ENCODE peak calls at places on chromosome 1, in eight cellular contexts. I is neural progenitor cell; L is nephron progenitor cell; M is GM19239; K is T-helper 1 cell; C is effector memory CD8-positive, alpha-beta T cell; R is activated T-helper 1 cell treated with anti-CD3 and anti-CD28 coated beads, Interleukin-12 subunit alpha, Interleukin-12 subunit beta, Interleukin-2, Interleukin-4 antibody, amounts not matched to agents 30 ng/mL and 10 ng/mL and 1 ng/mL, durations not matched to agents 14 hours and 24 hours and 36 hours; Y is neuronal stem cell. U is an unnamed sample.

GRCh38 chr1:2132222-2133038 is 62.1 kb downstream of the FAAP20 start:
- DNase-seq in I (peak), L (peak), M (no peak), K (no peak), C (no peak), R (no peak), Y (peak), U (no peak)

GRCh38 chr1:203440780-203441179 is 34.8 kb upstream of the PRELP start:
- DNase-seq in I (peak), L (no peak), M (no peak), K (no peak), C (no peak), R (no peak), Y (no peak), U (peak)

GRCh38 chr1:225944951-225945350 is 3.9 kb upstream of the LEFTY2 start:
- DNase-seq in I (no peak), L (no peak), M (peak), K (no peak), C (no peak), R (no peak), Y (no peak), U (no peak)

GRCh38 chr1:231421616-231421970 is 494 bp downstream of the EGLN1 start:
- DNase-seq in I (no peak), L (peak), M (peak), K (peak), C (peak), R (peak), Y (no peak), U (no peak)

GRCh38 chr1:30707412-30708360 is 15.7 kb downstream of the MATN1 start:
- DNase-seq in I (peak), L (peak), M (peak), K (no peak), C (peak), R (peak), Y (peak), U (no peak)

GRCh38 chr1:241531195-241532172 is 694 bp upstream of the KMO start:
- DNase-seq in I (peak), L (peak), M (no peak), K (no peak), C (no peak), R (no peak), Y (peak), U (peak)

GRCh38 chr1:173330149-173330951 is 123.2 kb upstream of the TNFSF4 start:
- DNase-seq in I (no peak), L (no peak), M (no peak), K (no peak), C (no peak), R (no peak), Y (no peak), U (peak)

GRCh38 chr1:28156821-28157220 is 19.7 kb downstream of the PTAFR start:
- DNase-seq in I (no peak), L (no peak), M (no peak), K (no peak), C (no peak), R (no peak), Y (no peak), U (no peak)

GRCh38 chr1:21647431-21648373 is 21.5 kb downstream of the RAP1GAP start:
- DNase-seq in I (peak), L (peak), M (peak), K (no peak), C (no peak), R (no peak), Y (peak), U (no peak)

GRCh38 chr1:45512641-45513054 is 9.0 kb downstream of the PRDX1 start:
- DNase-seq in I (peak), L (peak), M (no peak), K (peak), C (peak), R (peak), Y (peak), U (no peak)

U was measured in AG09319.